ENCODE peak calls at places on chromosomes 1 and 21, in six cellular contexts. L, F, B, Q, Z and X are unnamed samples.

GRCh38 chr1:150111670-150112069 is 38.0 kb upstream of the PLEKHO1 start:
- DNase-seq in F (no peak), B (no peak), Q (no peak), Z (no peak), L (no peak), X (no peak)

GRCh38 chr21:35190201-35190701 is 141.1 kb upstream of the RUNX1 start:
- DNase-seq in L (no peak), B (no peak), F (no peak), Q (no peak), Z (peak; percentile 39), X (no peak)

GRCh38 chr1:214474467-214474866 is 76.9 kb downstream of the PTPN14 start:
- DNase-seq in L (no peak), F (no peak), Z (no peak), Q (no peak), B (no peak), X (no peak)

GRCh38 chr1:239718571-239718970 is 332.2 kb downstream of the CHRM3 start:
- DNase-seq in F (no peak), L (no peak), Z (no peak), B (no peak), Q (no peak), X (no peak)

GRCh38 chr1:22341791-22342605 is 109.7 kb upstream of the ZBTB40 start:
- DNase-seq in F (peak; percentile 61), L (no peak), Q (peak; percentile 7), B (no peak), Z (peak; percentile 66), X (no peak)

GRCh38 chr1:164610528-164611222 is 51.7 kb downstream of the PBX1 start:
- DNase-seq in B (no peak), F (no peak), Q (no peak), L (no peak), Z (no peak), X (no peak)

GRCh38 chr1:243713470-243714186 is 136.4 kb downstream of the AKT3 start:
- DNase-seq in F (peak; percentile 79), Z (peak; percentile 90), L (peak; percentile 26), Q (peak; percentile 66), B (no peak), X (no peak)

GRCh38 chr1:93330196-93330595 is 15.5 kb upstream of the DR1 start:
- DNase-seq in Q (no peak), F (no peak), L (no peak), B (no peak), Z (no peak), X (no peak)

GRCh38 chr1:53949651-53950050 is 3.5 kb downstream of the LRRC42 start:
- DNase-seq in L (no peak), F (no peak), Z (no peak), B (no peak), Q (no peak), X (no peak)

GRCh38 chr21:24045775-24046215 is 1561.5 kb downstream of the MRPL39 start:
- DNase-seq in L (peak; percentile 98), B (peak; percentile 94), Q (peak; percentile 95), F (no peak), Z (no peak), X (no peak)

GRCh38 chr1:224168859-224169380 is 14.1 kb upstream of the DEGS1 start:
- DNase-seq in L (peak; percentile 98), Z (peak; percentile 81), B (no peak), F (peak; percentile 36), Q (no peak), X (peak; percentile 78)

GRCh38 chr1:162701286-162701685 is 69.0 kb downstream of the DDR2 start:
- DNase-seq in L (no peak), F (no peak), B (no peak), Q (no peak), Z (no peak), X (no peak)

GRCh38 chr1:108512239-108513071 is 47.4 kb upstream of the EEIG2 start:
- DNase-seq in Z (peak; percentile 47), L (no peak), F (no peak), Q (no peak), B (peak; percentile 7), X (peak; percentile 3)

GRCh38 chr1:91884459-91885290 is 1.3 kb downstream of the TGFBR3 start:
- DNase-seq in F (no peak), B (no peak), Q (peak; percentile 43), L (no peak), Z (peak; percentile 16), X (no peak)

GRCh38 chr1:27144920-27145661 is 9.8 kb downstream of the SLC9A1 start:
- DNase-seq in F (no peak), B (peak; percentile 54), Z (peak; percentile 90), L (no peak), Q (no peak), X (no peak)

GRCh38 chr1:168676861-168677260 is 52.1 kb downstream of the DPT start:
- DNase-seq in Z (no peak), B (no peak), Q (no peak), L (no peak), F (no peak), X (no peak)

GRCh38 chr1:163128282-163128681 is 59.1 kb downstream of the RGS4 start:
- DNase-seq in F (no peak), Q (no peak), Z (no peak), L (no peak), B (no peak), X (no peak)

GRCh38 chr1:6234502-6235295 is 1.1 kb downstream of the ICMT start:
- DNase-seq in Z (peak; percentile 32), B (no peak), F (no peak), Q (no peak), L (no peak), X (no peak)

GRCh38 chr1:111847519-111847918 is 91.8 kb downstream of the DDX20 start:
- DNase-seq in Q (no peak), L (no peak), F (no peak), B (no peak), Z (no peak), X (no peak)

GRCh38 chr1:2905356-2905755 is 103.9 kb upstream of the TTC34 start:
- DNase-seq in L (no peak), Q (no peak), B (no peak), Z (no peak), F (no peak), X (no peak)

GRCh38 chr1:99599678-99600175 is 46.2 kb upstream of the PALMD start:
- DNase-seq in Q (no peak), B (peak; percentile 77), F (peak; percentile 70), Z (peak; percentile 91), L (peak; percentile 83), X (no peak)

GRCh38 chr1:155646307-155646706 is 36.3 kb downstream of the MSTO1 start:
- DNase-seq in B (no peak), Z (peak; percentile 51), L (no peak), Q (no peak), F (no peak), X (no peak)

GRCh38 chr1:19485362-19486187 is at the start of gene CAPZB:
- DNase-seq in B (peak; percentile 49), F (peak; percentile 80), Z (peak; percentile 88), L (peak; percentile 49), Q (peak; percentile 89), X (peak; percentile 92)

GRCh38 chr1:227939791-227940771 is 7.7 kb downstream of the WNT9A start:
- DNase-seq in Z (no peak), F (no peak), Q (no peak), B (no peak), L (no peak), X (no peak)

GRCh38 chr1:183687546-183688279 is 34.6 kb upstream of the APOBEC4 start:
- DNase-seq in Z (peak; percentile 52), L (no peak), Q (no peak), F (no peak), B (no peak), X (no peak)

GRCh38 chr21:27564684-27565280 is 597.9 kb upstream of the ADAMTS5 start:
- DNase-seq in L (no peak), F (no peak), Q (peak; percentile 5), Z (peak; percentile 69), B (peak; percentile 20), X (no peak)

GRCh38 chr21:17688912-17689874 is 76.5 kb upstream of the BTG3 start:
- DNase-seq in Z (no peak), Q (peak; percentile 19), L (peak; percentile 84), F (no peak), B (no peak), X (no peak)

GRCh38 chr1:177912991-177913390 is 56.9 kb downstream of the SEC16B start:
- DNase-seq in B (no peak), F (no peak), L (no peak), Q (no peak), Z (peak; percentile 10), X (no peak)

GRCh38 chr21:42525228-42525604 is 11.6 kb downstream of the SLC37A1 start:
- DNase-seq in F (no peak), B (no peak), L (no peak), Z (no peak), Q (no peak), X (no peak)

GRCh38 chr1:16181887-16182719 is 26.2 kb upstream of the EPHA2 start:
- DNase-seq in F (peak; percentile 87), L (peak; percentile 80), Q (no peak), Z (peak; percentile 90), B (peak; percentile 73), X (no peak)

GRCh38 chr1:156063997-156064285 is 3.0 kb downstream of the RAB25 start:
- DNase-seq in B (no peak), Q (no peak), F (no peak), Z (no peak), L (no peak), X (no peak)

GRCh38 chr1:206521002-206521585 is 13.8 kb downstream of the RASSF5 start:
- DNase-seq in Q (no peak), Z (no peak), B (no peak), F (no peak), L (no peak), X (no peak)

GRCh38 chr1:243890576-243890975 is 40.5 kb upstream of the AKT3 start:
- DNase-seq in L (no peak), B (peak; percentile 20), Q (no peak), Z (peak; percentile 95), F (peak; percentile 63), X (no peak)

GRCh38 chr21:41827951-41828883 is 50.9 kb downstream of the PRDM15 start:
- DNase-seq in F (no peak), L (no peak), Q (no peak), Z (no peak), B (no peak), X (no peak)

GRCh38 chr1:173175514-173176146 is 31.5 kb downstream of the TNFSF4 start:
- DNase-seq in Z (peak; percentile 25), Q (no peak), L (no peak), F (peak; percentile 10), B (no peak), X (no peak)